ENCODE peak calls at places on chromosomes 16 and 17, in four cellular contexts. R is HCT116, H is SK-N-SH, P is K562. E is an unnamed sample.

GRCh38 chr17:38554430-38555350 is 51.1 kb downstream of the SRCIN1 start:
- DNase-seq in R (no peak), H (no peak), P (no peak), E (no peak)

GRCh38 chr17:19398301-19399181 is 11.6 kb upstream of the MFAP4 start:
- DNase-seq in R (no peak), H (peak), P (no peak), E (no peak)

GRCh38 chr16:81571175-81571574 is 126.6 kb downstream of the CMIP start:
- DNase-seq in R (no peak), H (no peak), P (no peak), E (no peak)

GRCh38 chr16:9847146-9847545 is 335.1 kb downstream of the GRIN2A start:
- DNase-seq in R (no peak), H (no peak), P (no peak), E (no peak)

GRCh38 chr16:88045820-88046303 is 94.6 kb downstream of the BANP start:
- DNase-seq in R (no peak), H (no peak), P (no peak), E (no peak)

GRCh38 chr16:35749253-35750141 is 2290.1 kb downstream of the TP53TG3F start:
- DNase-seq in R (no peak), H (peak), P (no peak), E (no peak)

GRCh38 chr17:45334231-45334630 is 17.4 kb upstream of the MAP3K14 start:
- DNase-seq in R (no peak), H (no peak), P (no peak), E (no peak)

GRCh38 chr17:57001541-57001940 is 23.6 kb downstream of the SCPEP1 start:
- DNase-seq in R (no peak), H (no peak), P (no peak), E (peak)

GRCh38 chr16:53052519-53053501 is at the start of gene CHD9NB:
- DNase-seq in R (peak), H (peak), P (peak), E (no peak)

GRCh38 chr16:47033176-47033575 is 59.7 kb upstream of the DNAJA2 start:
- DNase-seq in R (no peak), H (no peak), P (no peak), E (no peak)

GRCh38 chr16:85513649-85514048 is 99.5 kb upstream of the GSE1 start:
- DNase-seq in R (no peak), H (no peak), P (no peak), E (no peak)

GRCh38 chr16:81551141-81551808 is 106.7 kb downstream of the CMIP start:
- DNase-seq in R (no peak), H (peak), P (peak), E (no peak)

GRCh38 chr17:12519956-12520594 is 145.6 kb upstream of the MYOCD start:
- DNase-seq in R (no peak), H (no peak), P (no peak), E (no peak)

GRCh38 chr17:44260296-44260695 is 7.6 kb downstream of the SLC4A1 start:
- DNase-seq in R (no peak), H (no peak), P (peak), E (no peak)

GRCh38 chr17:54906713-54907112 is 6.1 kb downstream of the TOM1L1 start:
- DNase-seq in R (no peak), H (no peak), P (peak), E (no peak)

GRCh38 chr16:57533618-57534336 is 2.6 kb downstream of the CCDC102A start:
- DNase-seq in R (no peak), H (peak), P (no peak), E (no peak)

GRCh38 chr16:61233718-61234117 is 802.5 kb downstream of the CDH8 start:
- DNase-seq in R (no peak), H (no peak), P (no peak), E (no peak)

GRCh38 chr16:85640254-85640558 is 27.1 kb downstream of the GSE1 start:
- DNase-seq in R (no peak), H (no peak), P (no peak), E (no peak)

GRCh38 chr17:40124279-40125141 is 2.7 kb downstream of the MSL1 start:
- DNase-seq in R (no peak), H (no peak), P (peak), E (peak)

GRCh38 chr16:49012961-49013726 is 268.5 kb downstream of the CBLN1 start:
- DNase-seq in R (no peak), H (peak), P (no peak), E (no peak)

GRCh38 chr16:88454315-88455057 is 1.4 kb downstream of the ZFPM1 start:
- DNase-seq in R (no peak), H (peak), P (no peak), E (peak)

GRCh38 chr17:4261452-4261851 is 2.3 kb downstream of the ANKFY1 start:
- DNase-seq in R (no peak), H (no peak), P (no peak), E (no peak)

GRCh38 chr16:71754652-71755051 is 30.2 kb upstream of the PHLPP2 start:
- DNase-seq in R (no peak), H (no peak), P (no peak), E (no peak)

GRCh38 chr16:54282202-54282922 is 4.2 kb downstream of the IRX3 start:
- DNase-seq in R (peak), H (peak), P (peak), E (peak)

GRCh38 chr16:11315499-11315898 is 29.8 kb upstream of the RMI2 start:
- DNase-seq in R (no peak), H (no peak), P (no peak), E (peak)

GRCh38 chr17:60311936-60312335 is 80.0 kb downstream of the USP32 start:
- DNase-seq in R (no peak), H (no peak), P (no peak), E (no peak)

GRCh38 chr17:80956321-80957190 is 35.1 kb upstream of the CHMP6 start:
- DNase-seq in R (no peak), H (no peak), P (no peak), E (no peak)

GRCh38 chr16:66326995-66327513 is 39.4 kb upstream of the CDH5 start:
- DNase-seq in R (no peak), H (no peak), P (peak), E (no peak)

GRCh38 chr16:62585041-62585545 is 548.9 kb upstream of the CDH8 start:
- DNase-seq in R (no peak), H (no peak), P (no peak), E (no peak)

GRCh38 chr17:43880420-43880991 is 26.8 kb downstream of the MPP2 start:
- DNase-seq in R (peak), H (peak), P (peak), E (peak)

GRCh38 chr17:58329035-58329807 is 626 bp upstream of the TSPOAP1 start:
- DNase-seq in R (no peak), H (peak), P (peak), E (peak)

GRCh38 chr17:79008666-79009387 is 737 bp downstream of the CANT1 start:
- DNase-seq in R (no peak), H (peak), P (no peak), E (no peak)
- H2AFZ ChIP-seq in R (no peak), H (peak), P (peak), E (no peak)

DNA sequence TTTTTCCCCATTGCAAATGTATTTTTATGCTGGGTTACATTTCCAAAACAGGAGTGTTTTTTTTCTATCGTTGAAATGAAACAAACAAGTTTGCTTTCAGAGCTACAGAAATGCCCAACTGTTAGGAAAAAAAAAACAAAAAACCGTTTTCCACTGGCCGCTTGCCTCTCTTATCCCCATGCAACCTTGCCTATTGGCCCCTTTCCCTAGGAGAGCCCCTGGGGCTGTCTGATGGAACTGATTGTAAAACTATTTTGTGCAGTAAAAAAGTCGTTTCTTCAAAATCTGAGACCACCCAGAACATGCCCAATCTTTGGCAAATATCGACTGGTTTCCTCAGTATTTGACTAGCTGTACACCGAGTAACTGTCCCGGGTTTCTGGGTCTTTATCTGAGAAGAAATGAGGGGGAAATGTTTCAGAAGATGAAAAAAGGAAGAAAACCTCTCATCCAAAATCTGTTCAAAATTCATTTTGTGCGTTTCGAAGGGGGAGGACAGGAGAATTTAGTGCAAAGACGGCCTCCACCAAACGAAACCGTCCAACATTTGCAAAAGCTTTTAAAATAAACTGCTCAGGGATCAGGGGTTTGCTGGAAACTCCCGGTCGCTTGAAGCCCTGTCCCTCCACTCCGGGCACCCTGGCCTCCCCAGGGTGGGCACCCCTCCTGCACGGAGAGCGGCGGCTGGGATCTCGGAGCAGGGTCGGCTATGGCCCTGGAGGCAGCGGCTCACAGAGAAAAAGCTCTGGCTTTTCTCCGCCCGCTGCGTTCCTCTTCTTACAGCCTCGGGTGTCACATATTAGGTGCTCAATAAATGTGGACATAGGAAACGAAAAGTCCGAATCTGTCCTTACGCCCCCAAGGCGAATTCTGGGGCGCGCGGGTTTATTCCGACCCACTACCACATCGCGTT is 1.0 kb upstream of the GNAO1 start:
- DNase-seq in R (no peak), H (peak), P (no peak), E (peak)
- TF ChIP-seq REST in R (no peak), H (no peak), P (no peak), E (no peak)

GRCh38 chr17:77178586-77178985 is 37.8 kb downstream of the SEC14L1 start:
- DNase-seq in R (no peak), H (no peak), P (no peak), E (no peak)
- H3K4me2 ChIP-seq in R (no peak), H (no peak), P (no peak), E (no peak)

DNA sequence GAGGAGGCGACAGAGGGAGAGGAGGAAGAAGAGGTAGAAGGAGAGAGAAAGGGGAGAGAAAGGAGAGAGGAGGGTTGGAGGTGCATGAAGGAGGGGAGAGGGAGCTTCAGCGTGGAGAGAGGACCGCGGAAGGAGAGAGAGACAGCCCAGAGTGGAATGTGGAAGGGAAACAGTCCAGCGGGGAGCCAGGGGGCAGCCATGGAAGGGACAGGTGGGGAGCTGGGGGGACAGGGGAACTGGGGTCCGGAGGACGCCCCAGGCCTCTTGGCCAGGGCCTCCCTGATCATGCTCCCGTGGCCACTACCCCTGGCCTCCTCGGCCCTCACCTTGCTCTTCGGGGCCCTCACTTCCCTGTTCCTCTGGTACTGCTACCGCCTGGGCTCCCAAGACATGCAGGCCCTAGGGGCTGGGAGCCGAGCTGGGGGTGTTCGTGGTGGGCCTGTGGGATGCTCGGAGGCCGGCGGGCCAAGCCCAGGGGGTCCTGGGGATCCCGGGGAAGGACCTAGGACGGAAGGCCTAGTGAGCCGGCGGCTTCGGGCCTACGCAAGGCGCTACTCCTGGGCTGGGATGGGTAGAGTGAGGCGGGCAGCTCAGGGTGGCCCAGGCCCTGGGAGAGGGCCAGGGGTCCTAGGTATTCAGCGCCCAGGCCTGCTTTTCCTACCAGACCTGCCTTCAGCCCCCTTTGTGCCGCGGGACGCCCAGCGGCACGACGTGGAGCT is 759 bp downstream of the ASPHD1 start:
- DNase-seq in R (no peak), H (peak), P (no peak), E (peak)
- H2AFZ ChIP-seq in R (no peak), H (peak), P (peak), E (peak)

DNA sequence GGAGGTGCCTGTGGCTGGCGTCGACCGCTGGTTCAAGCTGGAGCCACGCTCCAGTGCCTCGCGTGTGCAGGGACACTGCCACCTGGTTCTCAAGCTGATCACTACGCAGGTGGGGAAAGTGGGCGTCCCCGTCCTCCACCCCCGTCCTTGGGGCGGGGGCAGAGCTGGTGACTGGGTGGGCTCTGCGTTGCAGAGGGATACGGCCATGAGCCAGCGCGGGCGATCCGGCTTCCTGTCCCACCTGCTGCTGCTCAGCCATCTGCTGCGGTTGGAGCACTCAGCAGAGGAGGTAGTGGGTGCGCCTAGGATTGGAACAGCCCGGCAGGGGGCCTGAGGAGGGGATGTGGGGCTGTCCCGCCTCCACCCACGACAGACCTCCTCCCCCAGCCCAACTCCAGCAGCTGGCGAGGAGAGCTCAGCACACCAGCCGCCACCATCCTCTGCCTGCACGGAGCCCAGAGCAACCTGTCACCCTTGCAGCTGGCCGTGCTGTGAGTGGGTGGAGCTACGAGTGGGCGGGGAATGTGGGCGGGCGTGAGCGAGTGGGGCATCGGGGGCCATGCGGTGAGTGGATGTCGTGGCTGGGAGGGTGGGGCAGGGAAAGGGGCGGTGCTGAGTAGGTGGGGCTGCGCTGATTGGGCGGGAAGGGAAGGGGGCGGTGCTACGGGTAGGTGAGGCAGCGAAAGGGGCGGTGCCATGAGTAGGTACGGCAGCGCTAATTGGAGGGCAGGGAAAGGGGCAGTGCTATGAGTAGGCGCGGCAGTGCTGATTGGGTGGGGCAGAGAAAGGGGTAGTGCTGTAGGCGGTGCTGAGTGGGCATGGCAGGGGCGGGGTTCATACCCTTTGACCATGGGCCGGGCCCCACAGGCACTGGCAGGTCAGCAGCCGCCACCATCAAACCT is 8.9 kb downstream of the TSR3 start:
- DNase-seq in R (peak), H (peak), P (peak), E (peak)
- TF ChIP-seq REST in R (no peak), H (no peak), P (no peak), E (no peak)